ENCODE peak calls at places on chromosomes 6 and 20, in ten cellular contexts. D is K562, F is transverse colon, E is breast epithelium, Q is vagina, G is GM12878, R is upper lobe of left lung, A is stomach, W is GM23338, T is H1. K is an unnamed sample.

GRCh38 chr20:46683939-46684750 is 5.1 kb downstream of the TP53RK start:
- DNase-seq in D (peak; percentile 83), F (no peak), E (no peak), Q (no peak), G (no peak), R (no peak), A (peak; percentile 67), W (peak; percentile 92), T (no peak), K (peak; percentile 72)

GRCh38 chr6:34182751-34183531 is 37.1 kb upstream of the GRM4 start:
- DNase-seq in D (no peak), F (peak; percentile 36), E (no peak), Q (no peak), G (peak; percentile 34), R (no peak), A (peak; percentile 26), W (peak; percentile 30), T (no peak), K (no peak)

GRCh38 chr20:63979549-63980316 is at the start of gene SAMD10:
- DNase-seq in D (peak; percentile 67), F (peak; percentile 59), E (no peak), Q (no peak), G (peak; percentile 72), R (peak; percentile 92), A (peak; percentile 56), W (peak; percentile 66), T (no peak), K (no peak)

GRCh38 chr20:2767768-2768631 is 32.4 kb downstream of the CPXM1 start:
- DNase-seq in D (no peak), F (no peak), E (peak; percentile 87), Q (no peak), G (no peak), R (peak; percentile 78), A (peak; percentile 94), W (no peak), T (no peak), K (no peak)

GRCh38 chr6:88989215-88989614 is 25.8 kb upstream of the RNGTT start:
- DNase-seq in D (no peak), F (no peak), E (no peak), Q (no peak), G (no peak), R (no peak), A (no peak), W (no peak), T (no peak), K (no peak)

GRCh38 chr6:148716811-148717210 is 30.0 kb upstream of the UST start:
- DNase-seq in D (no peak), F (no peak), E (no peak), Q (no peak), G (no peak), R (no peak), A (no peak), W (no peak), T (no peak), K (no peak)

GRCh38 chr20:9214676-9215075 is 145.8 kb downstream of the PLCB4 start:
- DNase-seq in D (no peak), F (no peak), E (no peak), Q (no peak), G (no peak), R (no peak), A (no peak), W (no peak), T (no peak), K (no peak)

GRCh38 chr6:121695346-121695745 is 259.9 kb downstream of the GJA1 start:
- DNase-seq in D (no peak), F (no peak), E (no peak), Q (no peak), G (no peak), R (no peak), A (no peak), W (no peak), T (no peak), K (no peak)

GRCh38 chr6:136788069-136788902 is 4.0 kb downstream of the MAP3K5 start:
- DNase-seq in D (no peak), F (no peak), E (no peak), Q (no peak), G (no peak), R (no peak), A (no peak), W (no peak), T (no peak), K (no peak)

GRCh38 chr20:18801516-18801915 is 12.1 kb upstream of the SCP2D1 start:
- DNase-seq in D (no peak), F (no peak), E (no peak), Q (no peak), G (no peak), R (no peak), A (no peak), W (no peak), T (no peak), K (no peak)

GRCh38 chr6:138242987-138243592 is 24.8 kb upstream of the PBOV1 start:
- DNase-seq in D (no peak), F (no peak), E (no peak), Q (no peak), G (no peak), R (no peak), A (no peak), W (no peak), T (no peak), K (no peak)

GRCh38 chr6:35750557-35750956 is 13.7 kb downstream of the ARMC12 start:
- DNase-seq in D (peak; percentile 4), F (no peak), E (peak; percentile 7), Q (no peak), G (no peak), R (no peak), A (no peak), W (no peak), T (no peak), K (no peak)

GRCh38 chr6:14671261-14671681 is 553.7 kb downstream of the CD83 start:
- DNase-seq in D (no peak), F (no peak), E (no peak), Q (no peak), G (no peak), R (no peak), A (peak; percentile 65), W (no peak), T (no peak), K (peak; percentile 70)
- H3K4me1 ChIP-seq in D (no peaks in the 10 kb centered on the region), F (no peaks in the 10 kb centered on the region), E (no peaks in the 10 kb centered on the region), Q (no peaks in the 10 kb centered on the region), G (no peaks in the 10 kb centered on the region), R (no peaks in the 10 kb centered on the region), A (peaks cover 12% of the 10 kb centered on the region), W (no peaks in the 10 kb centered on the region), T (no peaks in the 10 kb centered on the region), K (no peaks in the 10 kb centered on the region)

DNA sequence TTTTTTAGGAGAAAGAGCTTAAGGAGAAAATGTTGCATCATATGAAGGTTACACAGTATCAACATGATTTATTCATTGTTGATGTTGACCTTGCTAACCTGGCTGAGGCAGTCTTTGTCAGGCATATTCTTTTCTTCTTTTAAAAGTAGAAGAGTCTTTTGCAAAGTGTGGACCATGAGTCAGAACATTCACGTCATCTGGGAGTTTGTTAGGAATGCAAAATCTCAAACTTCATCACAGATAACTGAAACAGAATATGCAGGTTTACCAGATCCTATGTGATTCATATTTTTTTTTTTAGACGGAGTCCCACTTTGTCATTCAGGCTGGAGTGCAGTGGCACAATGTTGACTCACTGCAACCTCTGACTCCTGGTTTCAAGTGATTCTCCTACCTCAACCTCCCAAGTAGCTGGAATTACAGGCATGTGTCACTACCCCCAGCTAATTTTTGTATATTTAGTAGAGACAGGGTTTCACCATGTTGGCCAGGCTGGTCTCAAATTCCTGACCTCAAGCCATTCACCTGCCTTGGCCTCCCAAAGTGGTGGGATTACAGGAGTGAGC is 530.4 kb upstream of the BTBD3 start:
- DNase-seq in D (no peak), F (no peak), E (no peak), Q (no peak), G (no peak), R (no peak), A (no peak), W (no peak), T (no peak), K (no peak)
- H3K36me3 ChIP-seq in D (no peaks in the 10 kb centered on the region), F (no peaks in the 10 kb centered on the region), E (no peaks in the 10 kb centered on the region), Q (no peaks in the 10 kb centered on the region), G (no peaks in the 10 kb centered on the region), R (no peaks in the 10 kb centered on the region), A (no peaks in the 10 kb centered on the region), W (no peaks in the 10 kb centered on the region), T (no peaks in the 10 kb centered on the region), K (no peaks in the 10 kb centered on the region)

DNA sequence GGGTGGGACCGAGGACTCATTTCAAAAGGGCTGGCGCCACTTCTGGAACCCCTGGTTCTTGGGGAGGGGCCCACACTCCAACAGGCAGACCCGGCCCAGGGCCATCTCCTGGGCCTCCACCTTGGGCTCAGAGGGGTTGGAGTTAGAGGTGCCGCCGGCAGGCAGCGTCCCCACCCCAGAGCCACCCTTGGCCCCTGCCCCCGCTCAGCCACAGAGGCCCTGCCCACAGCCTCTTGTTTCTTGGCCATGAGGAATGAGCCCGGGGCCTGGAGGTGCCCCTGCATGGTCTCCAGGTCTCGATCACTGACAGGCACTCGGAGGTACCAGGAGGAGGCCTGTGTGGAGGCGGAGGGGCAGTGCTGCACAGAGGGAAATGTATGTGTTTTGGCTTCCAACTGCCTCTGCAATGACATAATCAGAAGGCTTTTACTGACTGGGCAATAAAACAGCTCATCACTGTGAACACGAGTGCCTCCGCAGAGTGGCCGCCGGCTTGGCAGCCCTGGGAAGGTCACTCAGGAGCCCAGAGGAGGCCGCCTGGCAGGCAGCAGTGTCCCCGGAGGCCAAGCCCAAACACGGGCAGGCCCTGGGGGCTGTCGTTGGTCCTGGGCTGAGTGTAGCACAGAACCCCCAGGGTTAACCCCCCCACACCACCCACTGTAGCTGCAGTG is 61.1 kb upstream of the GATA5 start:
- DNase-seq in D (no peak), F (no peak), E (no peak), Q (no peak), G (no peak), R (peak; percentile 73), A (no peak), W (no peak), T (no peak), K (peak; percentile 85)
- TF ChIP-seq POLR2AphosphoS5 in D (no peak), F (no peak), E (no peak), Q (no peak), G (no peak), R (no peak), A (no peak), W (no peak), T (no peak), K (peak; percentile 47)

GRCh38 chr6:2731281-2731909 is 19.3 kb downstream of the MYLK4 start:
- DNase-seq in D (no peak), F (no peak), E (no peak), Q (no peak), G (no peak), R (no peak), A (no peak), W (peak; percentile 45), T (no peak), K (no peak)

GRCh38 chr6:2733324-2733723 is 17.4 kb downstream of the MYLK4 start:
- DNase-seq in D (peak; percentile 82), F (peak; percentile 47), E (no peak), Q (no peak), G (peak; percentile 84), R (no peak), A (peak; percentile 39), W (no peak), T (no peak), K (peak; percentile 81)

GRCh38 chr6:2733736-2734480 is 16.8 kb downstream of the MYLK4 start:
- DNase-seq in D (no peak), F (no peak), E (no peak), Q (no peak), G (no peak), R (no peak), A (peak; percentile 45), W (peak; percentile 22), T (no peak), K (no peak)

GRCh38 chr6:2734517-2735076 is 16.1 kb downstream of the MYLK4 start:
- DNase-seq in D (no peak), F (no peak), E (no peak), Q (no peak), G (no peak), R (no peak), A (no peak), W (peak; percentile 59), T (no peak), K (no peak)

GRCh38 chr6:2732503-2733089 is 18.1 kb downstream of the MYLK4 start:
- DNase-seq in D (no peak), F (no peak), E (no peak), Q (no peak), G (no peak), R (no peak), A (peak; percentile 31), W (no peak), T (no peak), K (no peak)
- H3K4me1 ChIP-seq in D (peaks cover 9% of the 10 kb centered on the region), F (no peaks in the 10 kb centered on the region), E (no peaks in the 10 kb centered on the region), Q (no peaks in the 10 kb centered on the region), G (no peaks in the 10 kb centered on the region), R (peaks cover 7% of the 10 kb centered on the region), A (no peaks in the 10 kb centered on the region), W (peaks cover 34% of the 10 kb centered on the region), T (peaks cover 25% of the 10 kb centered on the region), K (peaks cover 7% of the 10 kb centered on the region)

K was measured in sigmoid colon.